ENCODE peak calls at places on chromosomes 5 and 9, in four cellular contexts. G, Z, H and C are unnamed samples.
A peak's percentile ranks its signal among the peaks of the same experiment; 100 is the strongest.

GRCh38 chr9:3246231-3246630 is 279.6 kb downstream of the RFX3 start:
- DNase-seq in G (no peak), Z (no peak), H (no peak), C (no peak)

GRCh38 chr5:121525731-121526130 is 326.0 kb upstream of the FTMT start:
- DNase-seq in G (no peak), Z (no peak), H (peak; percentile 10), C (no peak)

GRCh38 chr9:112091805-112092204 is 83.3 kb downstream of the SUSD1 start:
- DNase-seq in G (peak; percentile 74), Z (no peak), H (peak; percentile 64), C (peak; percentile 36)

GRCh38 chr9:124216474-124217176 is 41.1 kb upstream of the NEK6 start:
- DNase-seq in G (no peak), Z (peak; percentile 25), H (no peak), C (no peak)

GRCh38 chr9:134488251-134488900 is 153.2 kb upstream of the COL5A1 start:
- DNase-seq in G (no peak), Z (peak; percentile 35), H (no peak), C (peak; percentile 43)

GRCh38 chr9:93585695-93586094 is 9.3 kb downstream of the PHF2 start:
- DNase-seq in G (no peak), Z (no peak), H (no peak), C (no peak)

GRCh38 chr5:180084638-180085561 is 13.3 kb upstream of the RNF130 start:
- DNase-seq in G (peak; percentile 51), Z (no peak), H (no peak), C (no peak)

GRCh38 chr9:111276723-111277122 is 53.3 kb downstream of the OR2K2 start:
- DNase-seq in G (no peak), Z (no peak), H (no peak), C (no peak)

GRCh38 chr9:101028346-101029299 is at the start of gene PLPPR1:
- DNase-seq in G (peak; percentile 84), Z (no peak), H (peak; percentile 38), C (peak; percentile 21)

GRCh38 chr9:18922161-18922910 is 110.7 kb downstream of the SAXO1 start:
- DNase-seq in G (no peak), Z (no peak), H (no peak), C (no peak)

GRCh38 chr5:94314507-94315170 is 303.8 kb downstream of the KIAA0825 start:
- DNase-seq in G (peak; percentile 51), Z (no peak), H (no peak), C (no peak)

GRCh38 chr5:68246802-68247201 is 31.2 kb downstream of the PIK3R1 start:
- DNase-seq in G (peak; percentile 63), Z (no peak), H (no peak), C (no peak)
- TF ChIP-seq CTCF in G (peak; percentile 58), Z (no peak), H (no peak), C (no peak)

GRCh38 chr5:138725885-138726457 is 27.3 kb upstream of the CTNNA1 start:
- DNase-seq in G (no peak), Z (no peak), H (no peak), C (peak; percentile 31)
- H3K4me3 ChIP-seq in G (no peak overlapping the region), Z (no peak overlapping the region), H (no peak overlapping the region), C (no peak overlapping the region)

GRCh38 chr5:69414885-69415583 is at the start of gene MARVELD2:
- DNase-seq in G (peak; percentile 97), Z (no peak), H (peak; percentile 52), C (no peak)
- TF ChIP-seq CTCF in G (peak; percentile 58), Z (no peak), H (peak; percentile 45), C (no peak)

GRCh38 chr5:172690258-172691075 is 49.4 kb downstream of the NEURL1B start:
- DNase-seq in G (no peak), Z (no peak), H (no peak), C (no peak)

GRCh38 chr5:172687983-172688734 is 47.1 kb downstream of the NEURL1B start:
- DNase-seq in G (no peak), Z (no peak), H (no peak), C (no peak)

GRCh38 chr5:172686539-172687390 is 45.7 kb downstream of the NEURL1B start:
- DNase-seq in G (no peak), Z (no peak), H (no peak), C (no peak)

GRCh38 chr5:172689801-172690200 is 48.7 kb downstream of the NEURL1B start:
- DNase-seq in G (no peak), Z (no peak), H (no peak), C (no peak)

GRCh38 chr5:172688735-172689572 is 47.9 kb downstream of the NEURL1B start:
- DNase-seq in G (no peak), Z (no peak), H (no peak), C (peak; percentile 65)
- H3K4me3 ChIP-seq in G (no peak overlapping the region), Z (no peak overlapping the region), H (no peak overlapping the region), C (no peak overlapping the region)

DNA sequence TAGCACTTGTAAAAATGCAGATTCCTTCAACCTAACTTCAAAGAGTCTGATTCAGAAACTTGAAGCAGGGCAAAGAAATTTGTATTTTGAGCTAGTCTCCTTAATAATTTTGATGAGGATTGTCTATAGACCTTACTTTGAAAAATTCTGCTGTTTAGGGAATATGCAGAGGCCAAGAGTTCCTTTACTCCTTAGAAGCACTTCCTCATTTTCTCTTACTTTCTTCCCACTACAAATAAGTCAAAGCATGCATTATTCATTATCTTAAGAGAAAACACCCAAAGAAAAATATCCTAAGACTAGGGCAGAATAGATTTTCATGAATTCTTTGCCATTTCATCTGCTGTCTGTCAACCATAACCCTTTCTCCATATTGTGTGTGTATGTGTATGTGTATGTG is 307.9 kb downstream of the KCTD16 start:
- DNase-seq in G (no peak), Z (no peak), H (no peak), C (no peak)
- TF ChIP-seq CTCF in G (no peak), Z (no peak), H (no peak), C (no peak)

DNA sequence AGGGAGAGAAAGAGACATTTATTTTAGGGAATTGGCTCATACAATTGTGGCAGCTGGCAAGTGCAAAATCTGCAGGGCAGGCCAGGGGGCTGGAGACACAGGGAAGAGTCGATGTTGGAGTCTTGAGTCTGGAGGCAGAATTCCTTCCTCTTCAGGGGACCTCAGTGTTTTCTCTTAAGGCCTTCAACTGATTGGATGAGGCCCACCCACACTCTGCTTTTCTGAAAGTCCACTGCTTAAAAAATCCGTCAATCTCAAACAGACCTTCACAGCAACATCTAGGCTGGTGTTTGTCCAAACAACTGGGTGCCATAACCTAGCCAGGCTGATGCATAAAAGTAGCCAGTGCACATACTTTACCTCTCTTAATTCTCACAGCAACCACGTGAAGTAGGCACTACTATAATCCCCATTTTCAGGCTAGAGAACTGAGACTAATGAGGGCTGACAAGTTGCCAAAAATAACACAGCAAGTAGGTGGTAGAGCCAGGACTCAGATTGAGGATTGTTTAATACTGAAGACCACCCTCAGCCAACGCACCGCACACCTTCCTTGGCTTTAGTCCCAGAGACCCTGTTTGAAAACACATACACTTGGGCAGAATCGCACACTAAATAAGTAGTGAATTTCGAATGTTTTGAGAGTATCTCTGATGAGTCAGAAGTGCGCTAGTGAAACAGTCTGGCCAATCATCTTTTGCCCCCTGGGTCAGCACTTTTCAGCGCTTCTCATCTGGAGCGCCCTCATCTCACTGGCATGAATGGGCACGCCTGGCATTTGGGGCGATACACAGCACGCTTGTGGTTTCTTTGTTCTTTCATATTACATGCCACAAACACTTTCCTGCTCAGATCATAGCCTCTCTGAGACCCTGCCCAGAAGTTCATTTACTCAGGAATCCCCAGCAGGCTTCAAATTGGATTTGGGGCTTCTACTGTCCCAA is 591.4 kb downstream of the CCDC171 start:
- DNase-seq in G (no peak), Z (no peak), H (no peak), C (no peak)
- H3K4me3 ChIP-seq in G (no peak overlapping the region), Z (no peak overlapping the region), H (no peak overlapping the region), C (no peak overlapping the region)

GRCh38 chr9:129557192-129558036 is 63.5 kb downstream of the C9orf50 start:
- DNase-seq in G (peak; percentile 99), Z (no peak), H (peak; percentile 98), C (no peak)
- TF ChIP-seq CTCF in G (no peak), Z (no peak), H (no peak), C (no peak)

GRCh38 chr5:140767444-140767843 is 18.5 kb upstream of the PCDHA1 start:
- DNase-seq in G (no peak), Z (no peak), H (no peak), C (no peak)

GRCh38 chr5:140764177-140765020 is 21.5 kb upstream of the PCDHA1 start:
- DNase-seq in G (no peak), Z (no peak), H (peak; percentile 2), C (peak; percentile 2)
- H3K4me3 ChIP-seq in G (no peak overlapping the region), Z (no peak overlapping the region), H (no peak overlapping the region), C (no peak overlapping the region)